ENCODE peak calls at places on chromosome 6, in eight cellular contexts. S is H9, V is left ventricle myocardium inferior, A is IMR-90, R is heart left ventricle, Q is esophagus muscularis mucosa, G is cardiac muscle cell, E is hepatocyte. F is an unnamed sample. For H3K27me3 and H3K4me1, the result is how much of the 10 kb centered on the place peaks cover.

GRCh38 chr6:149895702-149896310 is 2.1 kb downstream of the RAET1E start:
- DNase-seq in S (no peak), V (peak), A (peak), R (no peak), Q (peak), G (peak), E (no peak), F (no peak)

GRCh38 chr6:5751525-5752252 is 255.0 kb downstream of the NRN1 start:
- DNase-seq in S (no peak), V (no peak), A (peak), R (no peak), Q (no peak), G (peak), E (no peak), F (no peak)

GRCh38 chr6:127178746-127179145 is 60.3 kb downstream of the RSPO3 start:
- DNase-seq in S (no peak), V (no peak), A (no peak), R (no peak), Q (no peak), G (no peak), E (no peak), F (no peak)

GRCh38 chr6:10382322-10382721 is 32.6 kb downstream of the TFAP2A start:
- DNase-seq in S (no peak), V (no peak), A (no peak), R (no peak), Q (no peak), G (no peak), E (no peak), F (no peak)

GRCh38 chr6:12132351-12133222 is 120.5 kb downstream of the HIVEP1 start:
- DNase-seq in S (no peak), V (no peak), A (peak), R (no peak), Q (no peak), G (no peak), E (no peak), F (no peak)

GRCh38 chr6:170020041-170020583 is 268.7 kb downstream of the ERMARD start:
- DNase-seq in S (peak), V (no peak), A (no peak), R (peak), Q (no peak), G (no peak), E (no peak), F (peak)

GRCh38 chr6:37501632-37502466 is 2.2 kb upstream of the CCDC167 start:
- DNase-seq in S (no peak), V (no peak), A (no peak), R (no peak), Q (no peak), G (no peak), E (no peak), F (peak)

GRCh38 chr6:155404937-155405336 is 50.7 kb downstream of the NOX3 start:
- DNase-seq in S (no peak), V (no peak), A (no peak), R (no peak), Q (no peak), G (no peak), E (no peak), F (no peak)

GRCh38 chr6:135358251-135358821 is 139.2 kb downstream of the AHI1 start:
- DNase-seq in S (no peak), V (no peak), A (peak), R (no peak), Q (no peak), G (peak), E (no peak), F (no peak)

GRCh38 chr6:50091641-50092040 is 41.9 kb upstream of the DEFB112 start:
- DNase-seq in S (no peak), V (no peak), A (peak), R (no peak), Q (no peak), G (no peak), E (no peak), F (no peak)

GRCh38 chr6:27290065-27290849 is 21.8 kb downstream of the POM121L2 start:
- DNase-seq in S (peak), V (no peak), A (peak), R (no peak), Q (no peak), G (no peak), E (peak), F (no peak)

GRCh38 chr6:84762220-84762940 is 2.0 kb downstream of the TBX18 start:
- DNase-seq in S (peak), V (no peak), A (no peak), R (peak), Q (no peak), G (peak), E (peak), F (no peak)

GRCh38 chr6:33926451-33926850 is 122.6 kb upstream of the MLN start:
- DNase-seq in S (peak), V (no peak), A (no peak), R (no peak), Q (no peak), G (no peak), E (no peak), F (no peak)

GRCh38 chr6:139545474-139546116 is 171.1 kb upstream of the CITED2 start:
- DNase-seq in S (no peak), V (no peak), A (no peak), R (no peak), Q (no peak), G (no peak), E (peak), F (no peak)

GRCh38 chr6:134175532-134176282 is 123.3 kb upstream of the SLC2A12 start:
- DNase-seq in S (no peak), V (peak), A (peak), R (peak), Q (peak), G (peak), E (peak), F (peak)

GRCh38 chr6:122408697-122409458 is 9.4 kb downstream of the HSF2 start:
- DNase-seq in S (no peak), V (no peak), A (no peak), R (no peak), Q (no peak), G (no peak), E (no peak), F (no peak)

GRCh38 chr6:21836292-21836691 is 242.7 kb downstream of the SOX4 start:
- DNase-seq in S (no peak), V (no peak), A (no peak), R (no peak), Q (no peak), G (no peak), E (no peak), F (no peak)

GRCh38 chr6:108166664-108167448 is 1.0 kb downstream of the NR2E1 start:
- DNase-seq in S (peak), V (no peak), A (no peak), R (no peak), Q (no peak), G (no peak), E (no peak), F (no peak)

GRCh38 chr6:106520711-106521367 is 108.5 kb downstream of the RTN4IP1 start:
- DNase-seq in S (no peak), V (no peak), A (no peak), R (no peak), Q (no peak), G (no peak), E (no peak), F (peak)

GRCh38 chr6:72911463-72912153 is 289.7 kb downstream of the KCNQ5 start:
- DNase-seq in S (no peak), V (no peak), A (peak), R (no peak), Q (no peak), G (peak), E (no peak), F (no peak)

GRCh38 chr6:144234399-144234798 is 50.7 kb upstream of the UTRN start:
- DNase-seq in S (peak), V (no peak), A (no peak), R (no peak), Q (no peak), G (no peak), E (no peak), F (no peak)

GRCh38 chr6:108115598-108116058 is 41.1 kb upstream of the OSTM1 start:
- DNase-seq in S (peak), V (peak), A (peak), R (no peak), Q (no peak), G (peak), E (peak), F (no peak)

GRCh38 chr6:24522090-24522820 is 27.5 kb downstream of the ALDH5A1 start:
- DNase-seq in S (no peak), V (no peak), A (peak), R (no peak), Q (no peak), G (peak), E (no peak), F (no peak)

GRCh38 chr6:164243949-164244348 is 829.4 kb downstream of the QKI start:
- DNase-seq in S (no peak), V (no peak), A (no peak), R (no peak), Q (peak), G (no peak), E (no peak), F (no peak)

GRCh38 chr6:157613011-157613522 is 210.0 kb upstream of the SNX9 start:
- DNase-seq in S (no peak), V (no peak), A (peak), R (no peak), Q (no peak), G (peak), E (peak), F (peak)

GRCh38 chr6:68233623-68234022 is 401.5 kb upstream of the ADGRB3 start:
- DNase-seq in S (no peak), V (no peak), A (peak), R (no peak), Q (no peak), G (peak), E (no peak), F (no peak)

GRCh38 chr6:149127212-149127611 is 190.3 kb upstream of the TAB2 start:
- DNase-seq in S (no peak), V (no peak), A (peak), R (no peak), Q (no peak), G (peak), E (no peak), F (no peak)

GRCh38 chr6:135522975-135523692 is 25.6 kb upstream of the AHI1 start:
- DNase-seq in S (no peak), V (no peak), A (peak), R (no peak), Q (no peak), G (peak), E (peak), F (no peak)

GRCh38 chr6:90440586-90441338 is 144.1 kb upstream of the BACH2 start:
- DNase-seq in S (no peak), V (no peak), A (no peak), R (no peak), Q (no peak), G (no peak), E (no peak), F (no peak)

GRCh38 chr6:56314683-56315523 is 67.5 kb upstream of the COL21A1 start:
- DNase-seq in S (peak), V (no peak), A (peak), R (no peak), Q (no peak), G (peak), E (peak), F (no peak)

GRCh38 chr6:125668071-125668470 is 81.4 kb upstream of the HEY2 start:
- DNase-seq in S (no peak), V (no peak), A (no peak), R (no peak), Q (no peak), G (no peak), E (no peak), F (no peak)
- H3K27me3 ChIP-seq in S (under half), V (under half), A (under half), R (under half), Q (under half), G (under half), E (under half), F (under half)

GRCh38 chr6:137734875-137735182 is 132.2 kb upstream of the TNFAIP3 start:
- DNase-seq in S (no peak), V (no peak), A (no peak), R (no peak), Q (no peak), G (peak), E (no peak), F (no peak)

GRCh38 chr6:137738197-137738596 is 128.9 kb upstream of the TNFAIP3 start:
- DNase-seq in S (no peak), V (no peak), A (peak), R (no peak), Q (no peak), G (peak), E (peak), F (no peak)

GRCh38 chr6:137734005-137734874 is 132.8 kb upstream of the TNFAIP3 start:
- DNase-seq in S (no peak), V (no peak), A (no peak), R (no peak), Q (no peak), G (no peak), E (no peak), F (no peak)

GRCh38 chr6:137736919-137737318 is 130.1 kb upstream of the TNFAIP3 start:
- DNase-seq in S (no peak), V (no peak), A (no peak), R (no peak), Q (no peak), G (peak), E (no peak), F (no peak)

GRCh38 chr6:137736048-137736846 is 130.8 kb upstream of the TNFAIP3 start:
- DNase-seq in S (no peak), V (no peak), A (no peak), R (no peak), Q (no peak), G (no peak), E (no peak), F (no peak)
- H3K4me1 ChIP-seq in S (under half), V (under half), A (under half), R (half or more), Q (under half), G (under half), E (under half), F (under half)

GRCh38 chr6:38974389-38975133 is 74.0 kb upstream of the GLP1R start:
- DNase-seq in S (no peak), V (no peak), A (peak), R (no peak), Q (no peak), G (peak), E (peak), F (no peak)

GRCh38 chr6:38975621-38976049 is 72.9 kb upstream of the GLP1R start:
- DNase-seq in S (no peak), V (no peak), A (no peak), R (no peak), Q (no peak), G (peak), E (peak), F (no peak)

GRCh38 chr6:38968702-38969149 is 79.9 kb upstream of the GLP1R start:
- DNase-seq in S (no peak), V (no peak), A (no peak), R (no peak), Q (no peak), G (no peak), E (no peak), F (no peak)

GRCh38 chr6:38977101-38977500 is 71.5 kb upstream of the GLP1R start:
- DNase-seq in S (no peak), V (no peak), A (no peak), R (no peak), Q (no peak), G (no peak), E (no peak), F (no peak)

DNA sequence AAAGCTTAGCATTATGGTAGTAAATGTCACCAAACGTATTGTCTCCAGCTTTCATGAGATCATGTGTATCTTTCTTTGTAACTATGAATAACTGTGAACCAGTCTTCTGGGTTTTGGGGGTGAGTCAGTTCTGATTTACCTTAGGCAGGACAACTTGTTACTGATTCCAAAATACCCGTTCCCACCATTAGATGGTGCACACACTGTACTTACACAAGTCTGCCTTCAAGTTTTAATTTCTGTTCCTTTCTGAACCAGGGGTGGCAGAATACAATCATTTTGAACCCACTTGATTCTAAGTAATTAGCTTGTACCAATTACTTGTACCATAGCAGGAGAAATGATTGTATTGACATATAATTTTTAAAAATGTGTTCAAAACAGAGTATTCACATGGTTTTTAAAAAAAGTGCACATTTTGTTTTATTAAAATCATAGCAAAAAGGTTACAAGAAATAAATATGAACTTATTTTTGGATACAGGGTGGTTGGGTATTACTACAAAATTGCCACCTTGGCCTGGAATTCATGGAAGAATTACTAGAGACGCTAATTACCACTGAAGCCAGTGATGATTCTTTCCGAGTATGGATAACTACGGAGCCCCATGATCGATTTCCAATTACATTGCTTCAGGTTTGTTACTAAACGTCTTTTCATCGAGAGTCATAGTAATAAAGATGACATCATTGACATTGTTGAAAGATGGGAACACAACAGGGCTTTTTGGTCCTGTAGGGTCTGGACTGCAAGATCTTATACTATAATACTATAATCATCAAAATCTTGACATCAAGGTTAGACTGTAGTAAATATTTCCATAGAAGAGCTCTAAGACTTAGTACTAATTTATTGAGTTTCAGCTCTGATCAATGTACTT is 75.2 kb upstream of the GLP1R start:
- DNase-seq in S (no peak), V (no peak), A (peak), R (no peak), Q (no peak), G (peak), E (peak), F (no peak)
- TF ChIP-seq CTCF in S (peak), V (peak), A (peak), R (peak), Q (peak), G (peak), E (peak), F (peak)

GRCh38 chr6:159303784-159304183 is 134.6 kb downstream of the FNDC1 start:
- DNase-seq in S (no peak), V (no peak), A (no peak), R (no peak), Q (no peak), G (no peak), E (no peak), F (no peak)
- H3K27me3 ChIP-seq in S (under half), V (under half), A (under half), R (under half), Q (under half), G (under half), E (under half), F (under half)

GRCh38 chr6:45619211-45619760 is 241.6 kb upstream of the SUPT3H start:
- DNase-seq in S (no peak), V (no peak), A (no peak), R (no peak), Q (peak), G (peak), E (no peak), F (no peak)
- H3K4me1 ChIP-seq in S (under half), V (under half), A (under half), R (under half), Q (under half), G (under half), E (under half), F (under half)